ENCODE peak calls at places on chromosome 21, in six cellular contexts. U, R, X, M, Z and V are unnamed samples.

GRCh38 chr21:27734146-27734545 is 767.3 kb upstream of the ADAMTS5 start:
- DNase-seq in U (no peak), R (no peak), Z (no peak), M (no peak), X (no peak), V (no peak)

GRCh38 chr21:42041711-42042110 is 29.4 kb upstream of the UMODL1 start:
- DNase-seq in X (no peak), U (no peak), Z (no peak), M (no peak), R (no peak), V (no peak)

GRCh38 chr21:31317688-31318087 is 26.4 kb downstream of the TIAM1 start:
- DNase-seq in R (no peak), M (no peak), X (no peak), U (no peak), Z (no peak), V (no peak)

GRCh38 chr21:34311561-34312330 is 52.1 kb upstream of the KCNE2 start:
- DNase-seq in Z (no peak), R (no peak), X (no peak), M (no peak), U (peak; percentile 58), V (no peak)

GRCh38 chr21:33109574-33110339 is 39.8 kb downstream of the OLIG1 start:
- DNase-seq in X (no peak), R (peak; percentile 77), U (no peak), M (no peak), Z (no peak), V (no peak)

GRCh38 chr21:42668193-42668592 is 14.8 kb downstream of the PDE9A start:
- DNase-seq in U (no peak), M (no peak), Z (no peak), X (no peak), R (no peak), V (no peak)

GRCh38 chr21:37525810-37526209 is 159.2 kb downstream of the DYRK1A start:
- DNase-seq in Z (no peak), R (no peak), M (no peak), U (no peak), X (no peak), V (no peak)

GRCh38 chr21:42785666-42786427 is 93.5 kb downstream of the WDR4 start:
- DNase-seq in R (no peak), X (no peak), Z (no peak), M (no peak), U (no peak), V (no peak)

GRCh38 chr21:46205766-46206162 is 21.5 kb upstream of the SPATC1L start:
- DNase-seq in U (peak; percentile 37), Z (no peak), M (no peak), X (no peak), R (no peak), V (no peak)

GRCh38 chr21:46161800-46162592 is 6.6 kb upstream of the FTCD start:
- DNase-seq in U (peak; percentile 42), Z (no peak), M (no peak), X (no peak), R (no peak), V (peak; percentile 38)

GRCh38 chr21:37446552-37446951 is 80.0 kb downstream of the DYRK1A start:
- DNase-seq in M (no peak), X (no peak), Z (no peak), R (no peak), U (no peak), V (no peak)

GRCh38 chr21:14734191-14734590 is 188.1 kb upstream of the SAMSN1 start:
- DNase-seq in U (no peak), Z (no peak), R (no peak), M (no peak), X (no peak), V (no peak)

GRCh38 chr21:15718709-15719108 is 11.1 kb upstream of the USP25 start:
- DNase-seq in X (no peak), R (no peak), Z (no peak), U (no peak), M (no peak), V (no peak)

GRCh38 chr21:46153259-46154154 is 1.9 kb downstream of the FTCD start:
- DNase-seq in U (peak; percentile 69), R (no peak), M (peak; percentile 68), X (peak; percentile 1), Z (peak; percentile 50), V (peak; percentile 67)

GRCh38 chr21:16633851-16634521 is 878.9 kb upstream of the CXADR start:
- DNase-seq in X (no peak), Z (no peak), U (no peak), M (no peak), R (no peak), V (no peak)

GRCh38 chr21:41778974-41779600 is 12.2 kb upstream of the RIPK4 start:
- DNase-seq in R (no peak), M (no peak), X (no peak), U (no peak), Z (peak; percentile 65), V (no peak)

GRCh38 chr21:17257784-17258183 is 255.1 kb upstream of the CXADR start:
- DNase-seq in R (no peak), Z (no peak), X (no peak), U (no peak), M (no peak), V (no peak)

GRCh38 chr21:32917392-32918135 is 108.2 kb upstream of the OLIG2 start:
- DNase-seq in U (no peak), X (no peak), M (no peak), Z (peak; percentile 12), R (no peak), V (no peak)

GRCh38 chr21:42236014-42236413 is 17.1 kb downstream of the ABCG1 start:
- DNase-seq in U (peak; percentile 73), R (no peak), M (peak; percentile 75), Z (peak; percentile 41), X (no peak), V (peak; percentile 35)

GRCh38 chr21:40255665-40256064 is 388.4 kb downstream of the PCP4 start:
- DNase-seq in U (no peak), M (no peak), Z (no peak), X (no peak), R (no peak), V (no peak)

GRCh38 chr21:32412998-32413504 is 545 bp downstream of the EVA1C start:
- DNase-seq in Z (peak; percentile 29), M (peak; percentile 27), U (peak; percentile 68), X (no peak), R (no peak), V (peak; percentile 78)

GRCh38 chr21:41691205-41692203 is 75.3 kb downstream of the RIPK4 start:
- DNase-seq in M (no peak), X (no peak), U (no peak), R (peak; percentile 28), Z (no peak), V (peak; percentile 7)

GRCh38 chr21:24225432-24225831 is 1381.8 kb downstream of the MRPL39 start:
- DNase-seq in U (no peak), Z (no peak), R (no peak), M (no peak), X (no peak), V (no peak)

GRCh38 chr21:41825216-41825615 is 53.9 kb downstream of the PRDM15 start:
- DNase-seq in Z (no peak), R (no peak), X (no peak), U (no peak), M (no peak), V (no peak)

GRCh38 chr21:34017127-34017961 is 56.0 kb upstream of the MRPS6 start:
- DNase-seq in Z (no peak), M (no peak), U (no peak), X (no peak), R (no peak), V (no peak)

GRCh38 chr21:26832513-26832912 is 12.7 kb downstream of the ADAMTS1 start:
- DNase-seq in Z (no peak), M (no peak), U (no peak), R (peak; percentile 58), X (no peak), V (no peak)

GRCh38 chr21:32508558-32508957 is 76.8 kb downstream of the TCP10L start:
- DNase-seq in Z (no peak), X (no peak), M (no peak), U (no peak), R (no peak), V (no peak)

GRCh38 chr21:41662761-41663160 is 104.1 kb downstream of the RIPK4 start:
- DNase-seq in X (no peak), Z (no peak), M (no peak), R (no peak), U (no peak), V (no peak)

DNA sequence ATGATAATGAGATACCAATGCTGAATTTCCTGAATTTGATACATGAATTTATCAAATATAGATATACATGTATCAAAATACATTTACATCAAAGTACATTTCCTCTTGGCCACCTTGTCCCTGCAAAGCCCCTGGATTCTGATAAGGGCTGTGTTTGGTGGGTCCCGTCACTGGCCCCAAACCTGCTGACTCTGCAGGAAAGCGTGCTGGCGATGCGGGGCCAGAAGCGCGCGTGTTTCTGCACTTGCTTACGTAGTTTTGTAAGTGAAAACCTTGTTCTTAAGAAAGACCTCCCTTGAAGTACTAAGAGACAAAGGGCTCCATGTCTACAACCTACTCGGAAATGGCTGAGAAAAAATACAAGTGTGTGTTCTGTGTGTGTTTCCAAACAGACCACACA is 11.0 kb downstream of the ITGB2 start:
- DNase-seq in M (no peak), X (no peak), Z (no peak), U (no peak), R (no peak), V (no peak)
- H3K4me1 ChIP-seq in M (peaks cover 7% of the 10 kb centered on the region), X (peaks cover 17% of the 10 kb centered on the region), Z (peaks cover 25% of the 10 kb centered on the region), U (peaks cover 9% of the 10 kb centered on the region), R (peaks cover 46% of the 10 kb centered on the region), V (peaks cover 10% of the 10 kb centered on the region)

GRCh38 chr21:29194342-29194741 is 63.9 kb downstream of the MAP3K7CL start:
- DNase-seq in X (no peak), R (no peak), U (no peak), Z (no peak), M (no peak), V (no peak)
- H3K4me3 ChIP-seq in X (no peak overlapping the region), R (no peak overlapping the region), U (no peak overlapping the region), Z (no peak overlapping the region), M (no peak overlapping the region), V (no peak overlapping the region)

GRCh38 chr21:44067011-44067839 is 40.0 kb upstream of the PWP2 start:
- DNase-seq in U (no peak), Z (no peak), M (no peak), X (no peak), R (no peak), V (no peak)
- TF ChIP-seq CTCF in U (no peak), Z (no peak), M (no peak), X (no peak), R (no peak), V (no peak)

DNA sequence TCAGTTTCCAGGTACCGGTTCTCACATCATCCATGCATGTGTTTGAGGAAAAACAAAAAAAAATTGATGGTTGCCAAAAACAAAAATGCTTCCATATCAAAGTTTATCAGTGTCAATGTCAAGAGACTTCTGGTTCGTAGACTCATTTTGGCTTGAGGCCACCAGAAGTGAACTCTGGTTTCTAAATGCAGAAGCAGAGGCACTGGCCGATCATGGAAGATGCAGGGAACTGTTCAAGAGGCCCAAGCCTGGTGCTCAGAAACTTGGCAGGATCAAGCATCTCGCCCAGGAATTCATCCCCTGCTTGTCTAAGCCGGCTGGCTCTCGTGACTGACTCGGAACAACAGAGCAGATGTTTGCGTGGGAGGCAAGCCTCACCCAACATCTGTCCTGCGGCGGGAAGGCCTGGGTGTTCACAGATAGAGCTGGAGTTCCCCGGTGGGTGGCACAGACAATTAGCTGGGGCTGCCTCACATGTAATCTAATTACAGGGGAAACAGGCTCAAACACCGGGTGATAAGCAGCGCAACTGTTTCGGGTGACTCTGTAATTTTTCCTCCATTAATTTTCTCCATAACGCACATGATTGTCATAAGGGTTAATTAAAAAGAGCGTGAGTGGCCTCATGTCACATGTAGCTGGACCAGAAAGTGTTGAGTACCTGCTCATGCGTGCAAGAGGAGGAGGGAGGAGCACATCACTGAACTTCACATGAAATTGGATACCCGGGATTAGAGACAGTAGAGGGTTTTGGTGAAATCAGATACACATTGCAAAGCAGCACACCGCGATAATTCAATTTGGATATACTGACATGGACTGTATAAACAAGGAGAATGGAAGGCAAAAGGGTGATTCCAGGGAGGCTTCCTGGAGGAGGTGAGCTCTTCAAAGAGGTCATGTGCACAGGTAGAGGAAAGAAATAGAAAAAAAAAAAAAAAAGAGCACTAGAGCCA is 180.0 kb downstream of the ETS2 start:
- DNase-seq in X (peak; percentile 31), Z (peak; percentile 57), M (peak; percentile 53), R (peak; percentile 94), U (peak; percentile 78), V (peak; percentile 54)
- H3K4me1 ChIP-seq in X (peaks cover 27% of the 10 kb centered on the region), Z (peaks cover 13% of the 10 kb centered on the region), M (peaks cover 4% of the 10 kb centered on the region), R (peaks cover 100% of the 10 kb centered on the region), U (peaks cover 67% of the 10 kb centered on the region), V (peaks cover 18% of the 10 kb centered on the region)